ENCODE peak calls at places on chromosomes 3 and 15, in nine cellular contexts. E, G, U, K, H, T, Y, N and V are unnamed samples.

GRCh38 chr15:77144492-77145070 is 73.7 kb upstream of the TSPAN3 start:
- DNase-seq in E (no peak), G (no peak), U (no peak), K (no peak), H (no peak), T (peak), Y (no peak), N (peak), V (no peak)

GRCh38 chr3:177249203-177249602 is 51.9 kb upstream of the TBL1XR1 start:
- DNase-seq in E (no peak), G (no peak), U (no peak), K (no peak), H (no peak), T (no peak), Y (no peak), N (no peak), V (no peak)

GRCh38 chr15:26038693-26039092 is 175.6 kb upstream of the ATP10A start:
- DNase-seq in E (no peak), G (peak), U (no peak), K (no peak), H (no peak), T (no peak), Y (no peak), N (no peak), V (no peak)

GRCh38 chr3:171013822-171014748 is 12.4 kb downstream of the SLC2A2 start:
- DNase-seq in E (no peak), G (no peak), U (no peak), K (no peak), H (no peak), T (no peak), Y (no peak), N (peak), V (no peak)

GRCh38 chr15:84947947-84948830 is 33.5 kb upstream of the PDE8A start:
- DNase-seq in E (no peak), G (no peak), U (no peak), K (no peak), H (no peak), T (peak), Y (no peak), N (peak), V (no peak)

GRCh38 chr15:69303337-69304175 is 4.8 kb downstream of the PAQR5 start:
- DNase-seq in E (no peak), G (no peak), U (no peak), K (no peak), H (no peak), T (no peak), Y (no peak), N (peak), V (peak)

GRCh38 chr3:192935441-192935840 is 17.8 kb upstream of the MB21D2 start:
- DNase-seq in E (no peak), G (no peak), U (no peak), K (no peak), H (no peak), T (no peak), Y (no peak), N (no peak), V (no peak)

GRCh38 chr3:46405301-46406079 is 1.4 kb downstream of the CCR5AS start:
- DNase-seq in E (no peak), G (no peak), U (peak), K (no peak), H (no peak), T (no peak), Y (no peak), N (no peak), V (peak)

GRCh38 chr15:32864051-32864450 is 146.2 kb downstream of the GREM1 start:
- DNase-seq in E (no peak), G (no peak), U (no peak), K (no peak), H (no peak), T (no peak), Y (no peak), N (no peak), V (no peak)

GRCh38 chr15:76501726-76502125 is 165.2 kb downstream of the ISL2 start:
- DNase-seq in E (no peak), G (no peak), U (no peak), K (no peak), H (no peak), T (peak), Y (no peak), N (no peak), V (no peak)

GRCh38 chr3:51975857-51976549 is 1.1 kb downstream of the ABHD14A start:
- DNase-seq in E (peak), G (no peak), U (no peak), K (no peak), H (peak), T (peak), Y (peak), N (peak), V (peak)